ENCODE peak calls at places on chromosome 12, in six cellular contexts. Y is fibroblast of mammary gland; M is cardiac muscle cell; X is GM20000; K is stimulated activated naive CD4-positive, alpha-beta T cell; C is WTC11. P is an unnamed sample.

GRCh38 chr12:131799828-131800593 is 28.2 kb upstream of the MMP17 start:
- DNase-seq in Y (no peak), K (no peak), X (no peak), M (no peak), C (no peak), P (no peak)

GRCh38 chr12:46493352-46494209 is 121.0 kb upstream of the SLC38A2 start:
- DNase-seq in K (no peak), C (no peak), Y (no peak), M (no peak), X (no peak), P (no peak)

GRCh38 chr12:67909091-67909531 is 80.1 kb upstream of the IFNG-AS1 start:
- DNase-seq in K (no peak), M (no peak), X (no peak), Y (peak; percentile 41), C (no peak), P (no peak)

GRCh38 chr12:47356129-47356622 is 276.4 kb upstream of the AMIGO2 start:
- DNase-seq in M (no peak), X (peak; percentile 52), C (no peak), K (no peak), Y (no peak), P (no peak)

GRCh38 chr12:131944601-131945251 is 5.0 kb upstream of the EP400 start:
- DNase-seq in C (no peak), X (no peak), Y (no peak), M (no peak), K (no peak), P (peak; percentile 36)

GRCh38 chr12:113334786-113335539 is at the start of gene SLC8B1:
- DNase-seq in X (peak; percentile 95), Y (peak; percentile 55), K (peak; percentile 73), M (peak; percentile 91), C (peak; percentile 92), P (peak; percentile 94)

GRCh38 chr12:97943359-97943758 is 480.8 kb downstream of the RMST start:
- DNase-seq in X (no peak), M (no peak), K (no peak), C (no peak), Y (peak; percentile 53), P (no peak)

GRCh38 chr12:106455100-106455499 is 97.6 kb downstream of the POLR3B start:
- DNase-seq in X (peak; percentile 25), K (no peak), M (no peak), C (no peak), Y (no peak), P (no peak)

GRCh38 chr12:53973093-53974042 is at the start of gene HOXC11:
- DNase-seq in X (no peak), Y (no peak), C (peak; percentile 65), M (no peak), K (no peak), P (no peak)

P was measured in mesothelial cell of epicardium.